ENCODE peak calls at places on chromosome 15, in four cellular contexts. H is CD8-positive, alpha-beta T cell; C is cardiac fibroblast; L is stomach. G is an unnamed sample.

GRCh38 chr15:75720787-75721461 is 8.3 kb upstream of the CSPG4 start:
- DNase-seq in H (no peak), C (no peak), L (peak), G (peak)

GRCh38 chr15:70030851-70031645 is 66.7 kb downstream of the TLE3 start:
- DNase-seq in H (no peak), C (no peak), L (no peak), G (no peak)

GRCh38 chr15:74787251-74788041 is 5.6 kb downstream of the CSK start:
- DNase-seq in H (peak), C (peak), L (peak), G (peak)

GRCh38 chr15:53209396-53210042 is 419.4 kb upstream of the ONECUT1 start:
- DNase-seq in H (no peak), C (no peak), L (no peak), G (no peak)

GRCh38 chr15:48800811-48801460 is 9.9 kb downstream of the CEP152 start:
- DNase-seq in H (no peak), C (peak), L (no peak), G (peak)

GRCh38 chr15:75639191-75639708 is 774 bp downstream of the IMP3 start:
- DNase-seq in H (no peak), C (peak), L (no peak), G (no peak)

GRCh38 chr15:65902373-65902772 is 33.1 kb downstream of the RAB11A start:
- DNase-seq in H (no peak), C (peak), L (peak), G (peak)

GRCh38 chr15:85479071-85479647 is 98.8 kb downstream of the AKAP13 start:
- DNase-seq in H (no peak), C (peak), L (no peak), G (no peak)

GRCh38 chr15:66672867-66673266 is 29.2 kb upstream of the SMAD6 start:
- DNase-seq in H (no peak), C (no peak), L (no peak), G (no peak)

GRCh38 chr15:28132524-28133275 is 33.6 kb upstream of the OCA2 start:
- DNase-seq in H (no peak), C (peak), L (no peak), G (no peak)

GRCh38 chr15:55394694-55395093 is 13.5 kb downstream of the CCPG1 start:
- DNase-seq in H (no peak), C (no peak), L (no peak), G (no peak)

GRCh38 chr15:29120593-29121368 is 148.8 kb downstream of the NSMCE3 start:
- DNase-seq in H (no peak), C (no peak), L (no peak), G (no peak)

GRCh38 chr15:88476635-88477038 is 9.1 kb downstream of the MRPS11 start:
- DNase-seq in H (no peak), C (peak), L (peak), G (peak)

GRCh38 chr15:69855172-69855562 is 242.6 kb downstream of the TLE3 start:
- DNase-seq in H (no peak), C (no peak), L (no peak), G (no peak)

GRCh38 chr15:32867313-32867626 is 149.5 kb downstream of the GREM1 start:
- DNase-seq in H (no peak), C (peak), L (no peak), G (no peak)

GRCh38 chr15:36584511-36584910 is 5.1 kb downstream of the CDIN1 start:
- DNase-seq in H (no peak), C (no peak), L (no peak), G (no peak)

GRCh38 chr15:58139631-58140522 is 1.7 kb downstream of the AQP9 start:
- DNase-seq in H (no peak), C (peak), L (no peak), G (no peak)

GRCh38 chr15:48144889-48145288 is 24.1 kb downstream of the SLC24A5 start:
- DNase-seq in H (no peak), C (peak), L (no peak), G (no peak)

GRCh38 chr15:50330921-50331320 is 24.1 kb downstream of the GABPB1 start:
- DNase-seq in H (no peak), C (no peak), L (no peak), G (no peak)

GRCh38 chr15:100733786-100734185 is 131.4 kb downstream of the ASB7 start:
- DNase-seq in H (no peak), C (peak), L (no peak), G (no peak)

GRCh38 chr15:38610748-38611147 is 46.1 kb upstream of the RASGRP1 start:
- DNase-seq in H (peak), C (no peak), L (no peak), G (no peak)

GRCh38 chr15:58865420-58865880 is 68.0 kb downstream of the SLTM start:
- DNase-seq in H (no peak), C (peak), L (no peak), G (peak)

GRCh38 chr15:100918034-100918689 is 995 bp upstream of the LRRK1 start:
- DNase-seq in H (peak), C (peak), L (peak), G (peak)

GRCh38 chr15:74790080-74790916 is 8.4 kb downstream of the CSK start:
- DNase-seq in H (peak), C (peak), L (peak), G (peak)

GRCh38 chr15:61086756-61087155 is 142.3 kb downstream of the RORA start:
- DNase-seq in H (no peak), C (no peak), L (no peak), G (no peak)

GRCh38 chr15:81155375-81156218 is 21.5 kb downstream of the CFAP161 start:
- DNase-seq in H (no peak), C (peak), L (peak), G (peak)

GRCh38 chr15:76134537-76134936 is 74.8 kb downstream of the TMEM266 start:
- DNase-seq in H (no peak), C (no peak), L (no peak), G (no peak)